ENCODE peak calls at places on chromosomes 3 and 15, in seven cellular contexts. F is nephron progenitor cell, G is uterus, W is GM13976, Z is psoas muscle, C is cardiac muscle cell, P is progenitor cell of endocrine pancreas. K is an unnamed sample.

GRCh38 chr15:45573961-45574629 is 13.1 kb upstream of the BLOC1S6 start:
- DNase-seq in G (no peak), C (peak), W (no peak), F (peak), Z (no peak), P (peak), K (peak)

GRCh38 chr3:170490828-170491560 is 72.3 kb downstream of the CLDN11 start:
- DNase-seq in G (no peak), F (no peak), Z (no peak), C (no peak), P (no peak), W (no peak), K (no peak)

GRCh38 chr3:173401369-173401768 is 3.8 kb downstream of the NLGN1 start:
- DNase-seq in P (no peak), Z (no peak), F (no peak), W (no peak), G (no peak), C (no peak), K (no peak)

GRCh38 chr3:177447938-177448337 is 250.7 kb upstream of the TBL1XR1 start:
- DNase-seq in Z (no peak), G (no peak), W (no peak), F (no peak), P (no peak), C (no peak), K (no peak)

GRCh38 chr15:27827336-27827735 is 271.8 kb downstream of the OCA2 start:
- DNase-seq in P (no peak), F (no peak), Z (no peak), C (no peak), W (no peak), G (no peak), K (no peak)

GRCh38 chr3:128786434-128787020 is 60.5 kb downstream of the RAB7A start:
- DNase-seq in W (no peak), Z (no peak), C (peak), G (no peak), F (no peak), P (no peak), K (no peak)

GRCh38 chr3:72299823-72300222 is 514.9 kb upstream of the PROK2 start:
- DNase-seq in C (no peak), P (no peak), Z (no peak), W (no peak), F (no peak), G (no peak), K (no peak)

GRCh38 chr3:124041553-124041952 is 49.6 kb upstream of the ROPN1 start:
- DNase-seq in Z (no peak), W (no peak), F (no peak), P (no peak), C (no peak), G (no peak), K (no peak)

GRCh38 chr3:49689046-49689886 is at the start of the genes MST1 and RNF123:
- DNase-seq in W (peak), F (peak), G (peak), P (peak), C (peak), Z (peak), K (peak)

GRCh38 chr15:88215249-88215648 is 41.3 kb downstream of the NTRK3 start:
- DNase-seq in P (no peak), W (no peak), Z (no peak), C (peak), G (no peak), F (no peak), K (no peak)

GRCh38 chr15:86756688-86757087 is 677.0 kb downstream of the AGBL1 start:
- DNase-seq in W (no peak), Z (no peak), P (no peak), F (no peak), C (no peak), G (no peak), K (no peak)

GRCh38 chr3:187130346-187131066 is 8.8 kb downstream of the RPL39L start:
- DNase-seq in C (peak), Z (no peak), F (no peak), P (no peak), G (no peak), W (peak), K (no peak)

GRCh38 chr3:135449046-135449445 is 516.5 kb upstream of the PPP2R3A start:
- DNase-seq in F (no peak), Z (no peak), G (no peak), C (no peak), P (no peak), W (no peak), K (no peak)

GRCh38 chr3:130850044-130850797 is 43.7 kb upstream of the ATP2C1 start:
- DNase-seq in G (no peak), W (peak), Z (no peak), F (no peak), C (peak), P (no peak), K (peak)

GRCh38 chr3:32105291-32106131 is 909 bp upstream of the GPD1L start:
- DNase-seq in W (no peak), P (no peak), C (peak), Z (no peak), G (no peak), F (no peak), K (no peak)

GRCh38 chr3:151814588-151814987 is 672 bp downstream of the AADAC start:
- DNase-seq in F (no peak), W (no peak), C (no peak), G (no peak), Z (no peak), P (no peak), K (no peak)

GRCh38 chr15:75662823-75663519 is 15.3 kb downstream of the SNX33 start:
- DNase-seq in W (no peak), Z (no peak), F (no peak), C (no peak), G (no peak), P (no peak), K (no peak)

GRCh38 chr3:42489937-42490227 is 12.6 kb upstream of the VIPR1 start:
- DNase-seq in G (no peak), W (peak), P (no peak), C (no peak), F (no peak), Z (no peak), K (no peak)

GRCh38 chr3:126365351-126366274 is 8.4 kb upstream of the KLF15 start:
- DNase-seq in F (no peak), W (no peak), Z (peak), P (no peak), G (no peak), C (no peak), K (no peak)
- TF ChIP-seq CTCF in F (no peak), W (no peak), Z (no peak), P (peak), G (peak), C (no peak), K (no peak)

GRCh38 chr3:58132850-58133249 is 77.9 kb downstream of the DNASE1L3 start:
- DNase-seq in Z (no peak), W (no peak), C (no peak), P (no peak), G (no peak), F (no peak), K (no peak)

GRCh38 chr3:58131101-58131500 is 79.7 kb downstream of the DNASE1L3 start:
- DNase-seq in C (no peak), G (no peak), Z (no peak), P (no peak), F (no peak), W (no peak), K (no peak)

GRCh38 chr3:58134468-58134867 is 76.3 kb downstream of the DNASE1L3 start:
- DNase-seq in F (no peak), P (no peak), W (no peak), Z (no peak), G (no peak), C (no peak), K (no peak)

GRCh38 chr3:58137306-58137705 is 73.5 kb downstream of the DNASE1L3 start:
- DNase-seq in W (no peak), F (no peak), Z (no peak), P (no peak), C (no peak), G (no peak), K (no peak)

DNA sequence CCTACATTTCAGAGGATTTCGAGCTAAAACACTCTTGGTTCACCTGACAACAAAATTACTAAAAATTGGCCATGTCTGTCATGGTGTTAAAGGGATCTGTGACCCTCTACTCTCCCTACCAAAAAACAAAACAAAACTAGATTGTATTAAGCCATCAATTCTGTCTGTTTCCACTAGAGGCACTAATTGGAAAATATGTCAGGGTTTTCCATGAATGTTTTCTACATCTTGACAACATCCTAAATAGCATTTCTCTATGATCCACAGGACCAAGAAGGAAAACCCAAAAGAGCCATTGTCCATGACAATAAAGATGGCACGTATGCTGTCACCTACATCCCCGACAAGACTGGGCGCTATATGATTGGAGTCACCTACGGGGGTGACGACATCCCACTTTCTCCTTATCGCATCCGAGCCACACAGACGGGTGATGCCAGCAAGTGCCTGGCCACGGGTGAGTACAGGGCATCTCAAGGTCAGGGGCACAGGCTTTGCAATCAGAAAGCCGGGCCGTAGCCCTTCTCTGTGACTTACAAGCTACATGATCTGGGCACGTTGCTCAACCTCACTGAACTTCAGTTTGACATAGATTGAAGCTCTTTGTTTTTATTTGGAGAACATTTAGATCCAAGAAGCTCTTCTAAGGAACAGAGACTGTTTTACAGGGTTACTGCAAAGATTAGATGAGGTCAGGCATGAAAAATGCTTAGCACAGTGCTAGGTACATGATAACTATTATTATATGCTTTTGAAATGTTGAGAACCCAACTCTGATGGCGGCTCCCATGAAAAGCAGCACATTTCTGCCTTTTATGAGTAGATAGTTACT is 74.8 kb downstream of the DNASE1L3 start:
- DNase-seq in P (no peak), W (no peak), F (no peak), C (peak), G (no peak), Z (no peak), K (no peak)
- TF ChIP-seq CTCF in P (peak), W (no peak), F (no peak), C (peak), G (no peak), Z (no peak), K (peak)

GRCh38 chr3:121989943-121990342 is 32.1 kb downstream of the ILDR1 start:
- DNase-seq in C (peak), G (no peak), Z (no peak), W (no peak), P (no peak), F (no peak), K (no peak)
- TF ChIP-seq CTCF in C (peak), G (no peak), Z (no peak), W (peak), P (no peak), F (no peak), K (no peak)

GRCh38 chr3:101849714-101850326 is 506 bp downstream of the NFKBIZ start:
- DNase-seq in F (peak), C (no peak), P (peak), Z (peak), W (peak), G (peak), K (peak)
- TF ChIP-seq CTCF in F (no peak), C (no peak), P (peak), Z (no peak), W (peak), G (peak), K (no peak)